ENCODE peak calls at places on chromosomes 1 and 21, in seven cellular contexts. L is uterus; Y is activated CD8-positive, alpha-beta memory T cell treated with anti-CD3 and anti-CD28 coated beads for 4 hours; H is left ventricle myocardium inferior; A is astrocyte of the spinal cord; W is CD8-positive, alpha-beta memory T cell; F is non-pigmented ciliary epithelial cell. D is an unnamed sample.

GRCh38 chr1:81699234-81699633 is 101.5 kb upstream of the ADGRL2 start:
- DNase-seq in F (peak), A (peak), W (no peak), H (no peak), Y (no peak), L (no peak), D (peak)

GRCh38 chr1:195577748-195578147 is 1030.5 kb downstream of the KCNT2 start:
- DNase-seq in W (no peak), L (no peak), F (no peak), A (no peak), H (no peak), Y (no peak), D (no peak)

GRCh38 chr1:156654700-156655099 is 12.8 kb downstream of the BCAN start:
- DNase-seq in H (no peak), L (no peak), A (no peak), W (no peak), F (no peak), Y (no peak), D (no peak)

GRCh38 chr1:215992620-215993019 is 425.5 kb downstream of the KCTD3 start:
- DNase-seq in Y (no peak), W (no peak), A (peak), H (no peak), L (no peak), F (no peak), D (peak)

GRCh38 chr21:27831821-27832569 is 865.1 kb upstream of the ADAMTS5 start:
- DNase-seq in L (no peak), H (no peak), F (peak), A (peak), Y (no peak), W (no peak), D (no peak)

GRCh38 chr1:196861429-196861828 is 26.4 kb upstream of the CFHR4 start:
- DNase-seq in H (no peak), A (no peak), W (no peak), F (no peak), L (no peak), Y (no peak), D (peak)

GRCh38 chr1:10979483-10979920 is 33.0 kb upstream of the TARDBP start:
- DNase-seq in L (no peak), A (no peak), Y (no peak), W (no peak), H (peak), F (no peak), D (peak)

GRCh38 chr1:86866665-86867064 is 47.3 kb downstream of the SELENOF start:
- DNase-seq in Y (no peak), H (no peak), W (no peak), L (no peak), F (peak), A (peak), D (peak)

GRCh38 chr1:2300004-2300771 is 72.1 kb downstream of the SKI start:
- DNase-seq in H (no peak), Y (peak), L (no peak), F (no peak), W (peak), A (no peak), D (no peak)

GRCh38 chr1:8415526-8416278 is 97.8 kb downstream of the SLC45A1 start:
- DNase-seq in A (no peak), L (no peak), Y (no peak), H (no peak), F (no peak), W (no peak), D (no peak)

GRCh38 chr1:150613061-150613920 is 16.1 kb downstream of the ENSA start:
- DNase-seq in L (no peak), W (peak), A (peak), H (no peak), Y (no peak), F (peak), D (peak)

GRCh38 chr1:243729956-243730355 is 120.1 kb downstream of the AKT3 start:
- DNase-seq in W (no peak), F (no peak), L (no peak), Y (no peak), H (no peak), A (no peak), D (no peak)

GRCh38 chr1:32755098-32755809 is 52.7 kb upstream of the SYNC start:
- DNase-seq in F (no peak), Y (no peak), H (no peak), L (no peak), W (no peak), A (no peak), D (no peak)

GRCh38 chr1:157231844-157232550 is 93.8 kb upstream of the ETV3 start:
- DNase-seq in W (no peak), H (no peak), A (no peak), L (no peak), Y (no peak), F (no peak), D (no peak)

GRCh38 chr1:160637821-160638539 is 8.9 kb downstream of the SLAMF1 start:
- DNase-seq in Y (no peak), H (no peak), W (peak), F (no peak), A (no peak), L (no peak), D (no peak)

GRCh38 chr1:209207701-209208286 is 375.7 kb upstream of the CAMK1G start:
- DNase-seq in W (no peak), H (peak), A (peak), F (no peak), Y (no peak), L (peak), D (peak)

GRCh38 chr1:153985341-153985912 is 712 bp downstream of the RAB13 start:
- DNase-seq in Y (peak), A (peak), W (no peak), H (no peak), F (no peak), L (peak), D (peak)

GRCh38 chr1:31780632-31781031 is 16.5 kb upstream of the ADGRB2 start:
- DNase-seq in F (no peak), Y (no peak), W (no peak), A (no peak), L (no peak), H (no peak), D (no peak)

GRCh38 chr1:209527993-209528392 is 55.5 kb upstream of the CAMK1G start:
- DNase-seq in W (no peak), F (no peak), L (no peak), Y (no peak), H (no peak), A (no peak), D (peak)

GRCh38 chr21:33069994-33070811 is at the start of gene OLIG1:
- DNase-seq in W (no peak), F (no peak), L (no peak), Y (no peak), H (peak), A (peak), D (peak)

GRCh38 chr1:50426108-50426700 is 3.0 kb upstream of the DMRTA2 start:
- DNase-seq in H (no peak), F (no peak), Y (no peak), W (no peak), L (no peak), A (no peak), D (no peak)

GRCh38 chr1:93588955-93589354 is 92.7 kb downstream of the BCAR3 start:
- DNase-seq in Y (no peak), W (no peak), A (no peak), F (no peak), H (no peak), L (no peak), D (no peak)

GRCh38 chr1:203593723-203594122 is 32.9 kb upstream of the ATP2B4 start:
- DNase-seq in F (no peak), L (no peak), A (no peak), H (no peak), Y (peak), W (peak), D (peak)

GRCh38 chr1:197904126-197904787 is 1.8 kb downstream of the C1orf53 start:
- DNase-seq in Y (no peak), W (no peak), L (no peak), H (no peak), A (no peak), F (no peak), D (no peak)

GRCh38 chr1:92476071-92476607 is 10.6 kb downstream of the GFI1 start:
- DNase-seq in F (no peak), W (peak), L (no peak), Y (no peak), A (no peak), H (no peak), D (no peak)

D was measured in mammary epithelial cell.